ENCODE peak calls at places on chromosomes 11 and 22, in five cellular contexts. Z is T-helper 17 cell, I is pons, B is H7, U is GM23248. V is an unnamed sample.

GRCh38 chr22:27348634-27349033 is 452.9 kb downstream of the MN1 start:
- DNase-seq in Z (no peak), I (no peak), B (no peak), U (peak; percentile 91), V (no peak)

GRCh38 chr11:123545726-123546125 is 108.7 kb downstream of the SCN3B start:
- DNase-seq in Z (no peak), I (no peak), B (no peak), U (peak; percentile 38), V (no peak)

GRCh38 chr11:118442903-118443589 is 6.8 kb downstream of the KMT2A start:
- DNase-seq in Z (no peak), I (no peak), B (no peak), U (no peak), V (no peak)

GRCh38 chr11:94271885-94272372 is 32.5 kb upstream of the IZUMO1R start:
- DNase-seq in Z (no peak), I (no peak), B (no peak), U (no peak), V (no peak)

GRCh38 chr11:34189191-34189590 is 83.8 kb downstream of the NAT10 start:
- DNase-seq in Z (no peak), I (no peak), B (no peak), U (no peak), V (no peak)

GRCh38 chr11:87820026-87820425 is 355.2 kb downstream of the RAB38 start:
- DNase-seq in Z (no peak), I (no peak), B (no peak), U (no peak), V (no peak)

GRCh38 chr11:44463751-44464150 is 101.7 kb upstream of the CD82 start:
- DNase-seq in Z (no peak), I (no peak), B (no peak), U (no peak), V (no peak)

GRCh38 chr11:82732734-82733443 is 775 bp downstream of the FAM181B start:
- DNase-seq in Z (no peak), I (no peak), B (peak; percentile 76), U (peak; percentile 18), V (peak; percentile 80)

GRCh38 chr11:96237759-96238158 is 105.2 kb downstream of the MAML2 start:
- DNase-seq in Z (no peak), I (no peak), B (no peak), U (no peak), V (no peak)

GRCh38 chr22:19422440-19423301 is 8.9 kb downstream of the HIRA start:
- DNase-seq in Z (no peak), I (no peak), B (no peak), U (no peak), V (no peak)

GRCh38 chr11:32576456-32576855 is 7.2 kb upstream of the EIF3M start:
- DNase-seq in Z (no peak), I (no peak), B (no peak), U (no peak), V (no peak)

GRCh38 chr22:22897036-22897435 is 9.4 kb downstream of the IGLL5 start:
- DNase-seq in Z (no peak), I (no peak), B (no peak), U (no peak), V (no peak)

GRCh38 chr11:65822760-65823528 is 10.8 kb upstream of the SNX32 start:
- DNase-seq in Z (no peak), I (no peak), B (no peak), U (no peak), V (peak; percentile 47)

GRCh38 chr11:84524422-84525051 is 1102.6 kb downstream of the DLG2 start:
- DNase-seq in Z (no peak), I (peak; percentile 70), B (peak; percentile 35), U (peak; percentile 67), V (no peak)

GRCh38 chr11:132883241-132883640 is 649.1 kb downstream of the OPCML start:
- DNase-seq in Z (no peak), I (no peak), B (no peak), U (no peak), V (no peak)

GRCh38 chr11:131418214-131418613 is 47.8 kb downstream of the NTM start:
- DNase-seq in Z (no peak), I (no peak), B (peak; percentile 25), U (no peak), V (no peak)

GRCh38 chr11:59400461-59401261 is 25.6 kb downstream of the OR5A2 start:
- DNase-seq in Z (no peak), I (no peak), B (no peak), U (no peak), V (no peak)